ENCODE peak calls at places on chromosomes 13 and 19, in eight cellular contexts. O is A549, L is fibroblast of pulmonary artery, X is HL-60, S is pancreas, I is GM12864, U is cardiac fibroblast, P is epithelial cell of esophagus. V is an unnamed sample.

GRCh38 chr19:51060336-51060735 is 4.6 kb downstream of the KLK13 start:
- DNase-seq in X (no peak), S (no peak), L (no peak), P (no peak), O (no peak), U (no peak), I (no peak), V (no peak)

GRCh38 chr19:16571283-16571682 is 932 bp downstream of the SLC35E1 start:
- DNase-seq in O (no peak), I (no peak), U (peak), X (peak), S (no peak), L (peak), P (peak), V (peak)

GRCh38 chr19:5434970-5435641 is 20.1 kb upstream of the ZNRF4 start:
- DNase-seq in U (peak), O (peak), X (no peak), P (peak), L (peak), I (no peak), S (no peak), V (peak)

GRCh38 chr13:96294930-96295657 is 205.2 kb downstream of the HS6ST3 start:
- DNase-seq in U (no peak), I (no peak), O (no peak), X (no peak), P (no peak), S (no peak), L (no peak), V (no peak)

GRCh38 chr19:461664-462551 is 1.1 kb upstream of the SHC2 start:
- DNase-seq in X (no peak), O (no peak), I (no peak), L (no peak), U (no peak), S (peak), P (no peak), V (no peak)

GRCh38 chr19:30799854-30800755 is 427.9 kb downstream of the ZNF536 start:
- DNase-seq in X (no peak), P (no peak), O (peak), S (peak), I (no peak), U (peak), L (no peak), V (no peak)

GRCh38 chr13:19766637-19767036 is 16.1 kb downstream of the PSPC1 start:
- DNase-seq in I (no peak), P (no peak), S (no peak), O (no peak), L (no peak), U (no peak), X (no peak), V (no peak)

GRCh38 chr19:1183543-1184172 is 9.6 kb upstream of the SBNO2 start:
- DNase-seq in X (no peak), U (no peak), P (peak), I (no peak), L (no peak), S (peak), O (peak), V (no peak)

GRCh38 chr19:39403331-39404312 is 3.0 kb upstream of the ZFP36 start:
- DNase-seq in U (peak), X (peak), S (peak), P (peak), O (peak), L (peak), I (no peak), V (peak)

GRCh38 chr19:31694761-31695160 is 345.5 kb upstream of the TSHZ3 start:
- DNase-seq in O (no peak), U (no peak), S (no peak), I (no peak), P (no peak), L (no peak), X (no peak), V (no peak)

DNA sequence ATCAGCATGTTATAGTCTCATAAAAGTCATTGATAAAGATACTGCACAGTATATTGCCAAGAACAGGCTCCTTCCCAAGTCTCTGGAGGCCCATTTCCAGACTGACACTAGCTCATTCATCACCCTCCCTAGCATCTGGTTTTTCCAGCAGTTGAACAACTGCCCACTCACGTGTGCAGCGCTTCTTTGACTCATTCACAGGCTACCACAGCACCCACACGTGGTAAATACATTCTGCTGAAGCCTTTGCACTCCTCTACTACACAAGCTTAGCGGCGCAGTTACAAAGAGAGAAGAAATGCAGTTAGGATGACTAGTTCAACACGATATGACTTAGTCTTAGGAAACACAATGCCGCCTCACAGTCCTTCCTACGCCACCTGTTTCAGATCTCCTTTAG is 87.7 kb downstream of the DOCK9 start:
- DNase-seq in S (no peak), X (no peak), O (no peak), P (peak), I (no peak), L (peak), U (peak), V (peak)
- TF ChIP-seq CTCF in S (no peak), X (no peak), O (no peak), P (peak), I (no peak), L (no peak), U (no peak), V (no peak)

GRCh38 chr13:37070956-37071355 is 11.5 kb upstream of the SUPT20H start:
- DNase-seq in O (no peak), S (no peak), L (no peak), I (no peak), U (no peak), X (no peak), P (no peak), V (peak)

GRCh38 chr13:37075164-37075563 is 15.7 kb upstream of the SUPT20H start:
- DNase-seq in S (no peak), X (no peak), I (no peak), L (no peak), O (no peak), P (no peak), U (no peak), V (no peak)

GRCh38 chr13:37072024-37072423 is 12.5 kb upstream of the SUPT20H start:
- DNase-seq in L (no peak), S (no peak), U (no peak), X (no peak), P (no peak), I (no peak), O (no peak), V (peak)

GRCh38 chr13:37076818-37077217 is 17.3 kb upstream of the SUPT20H start:
- DNase-seq in P (no peak), I (no peak), S (no peak), L (no peak), O (no peak), U (no peak), X (no peak), V (no peak)

DNA sequence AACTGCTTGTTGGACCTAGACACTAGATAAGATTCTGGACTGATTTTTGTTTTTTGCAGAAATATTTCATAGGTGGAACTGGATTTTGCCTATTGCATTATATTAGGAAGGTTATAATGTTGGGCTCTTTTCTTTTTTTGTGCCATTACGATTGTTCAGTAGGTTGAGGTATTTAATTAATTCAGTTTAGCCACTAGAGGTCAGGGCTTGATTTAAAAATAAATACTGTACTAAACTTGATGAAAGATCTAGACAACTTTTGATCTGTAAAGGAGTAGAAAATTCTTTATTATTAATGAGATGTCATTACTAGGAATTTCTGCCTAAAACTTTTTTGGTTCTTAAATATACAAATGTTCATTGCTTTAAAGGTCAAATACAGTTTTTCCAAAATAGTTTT is 15.2 kb upstream of the SUPT20H start:
- DNase-seq in S (no peak), L (peak), O (no peak), X (no peak), U (peak), P (peak), I (no peak), V (peak)
- TF ChIP-seq CTCF in S (peak), L (peak), O (peak), X (no peak), U (peak), P (no peak), I (no peak), V (peak)

DNA sequence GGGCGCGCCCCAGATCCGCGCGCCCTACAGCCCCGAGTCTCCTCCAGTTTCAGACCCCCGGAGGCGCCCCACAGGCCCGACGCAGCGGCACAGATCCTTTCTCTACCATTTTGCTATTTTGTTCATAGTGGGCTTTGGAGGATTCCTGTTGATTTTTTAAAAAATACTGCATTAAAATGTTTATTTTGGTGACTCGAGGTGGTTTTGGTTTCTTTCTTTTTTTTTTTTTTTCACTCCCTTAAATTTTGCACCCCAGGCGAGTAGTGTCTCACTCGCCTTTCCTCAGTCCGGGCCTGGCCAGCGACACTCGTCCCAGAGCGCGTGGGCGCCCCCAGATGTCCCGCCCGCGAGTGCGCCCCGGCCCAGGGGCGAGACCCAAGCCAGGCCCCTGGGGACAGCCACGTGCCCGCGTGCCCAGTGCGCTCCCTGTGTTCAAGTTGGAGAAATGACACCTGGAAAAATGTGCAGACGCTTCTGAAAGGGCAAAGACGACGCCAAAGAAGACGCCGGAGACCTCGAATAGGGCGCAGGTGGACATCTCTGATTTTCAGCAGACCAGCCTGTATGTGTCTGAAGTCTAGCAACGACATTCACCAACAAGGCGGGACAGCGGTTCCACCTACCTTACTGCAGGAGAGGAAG is 478 bp upstream of the INSR start:
- DNase-seq in L (peak), S (peak), X (peak), O (peak), I (no peak), U (peak), P (peak), V (peak)
- TF ChIP-seq CTCF in L (no peak), S (peak), X (peak), O (peak), I (peak), U (no peak), P (no peak), V (no peak)

DNA sequence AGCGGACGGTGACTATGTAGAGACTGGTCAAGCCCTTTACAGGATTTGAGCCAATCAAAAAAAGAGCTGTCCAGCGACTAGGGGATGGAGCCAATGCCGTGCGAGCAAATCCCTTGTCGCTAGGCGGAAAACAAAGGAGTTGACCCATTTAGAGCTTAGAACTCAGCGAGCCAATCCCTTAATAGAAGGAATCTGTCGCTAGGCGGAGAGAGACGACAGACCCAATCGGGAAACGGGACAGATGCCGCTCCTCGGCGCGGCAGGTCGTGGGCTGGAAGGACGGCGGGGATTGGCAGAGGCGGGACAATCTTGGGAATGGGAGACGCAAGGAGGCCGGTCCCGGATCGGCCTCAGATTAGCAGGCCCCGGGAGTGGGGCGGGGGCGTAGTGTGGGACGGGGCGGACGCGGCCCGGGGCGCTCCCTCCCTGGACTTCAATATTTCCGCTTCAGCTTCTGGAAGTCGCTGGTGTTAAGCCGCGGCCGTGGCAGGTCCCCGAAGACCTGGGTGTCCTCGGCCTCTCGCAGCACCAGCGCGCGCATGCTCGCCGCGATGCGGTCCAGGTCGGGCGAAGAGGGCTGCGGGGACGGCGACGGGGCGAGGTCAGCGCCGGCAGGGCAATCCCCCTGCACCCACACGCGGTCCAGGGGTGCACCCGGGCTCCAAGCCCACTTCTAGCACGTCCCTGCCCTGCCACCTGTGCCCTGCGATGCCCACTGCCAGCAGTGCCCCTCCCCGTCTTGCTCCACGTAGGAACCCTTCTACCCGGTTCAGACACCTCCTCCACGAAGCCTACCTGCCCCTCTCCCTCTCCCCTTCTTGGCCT is 2.3 kb upstream of the PNKP start:
- DNase-seq in P (peak), S (peak), L (peak), X (peak), I (peak), U (peak), O (peak), V (peak)
- TF ChIP-seq CTCF in P (no peak), S (no peak), L (no peak), X (no peak), I (no peak), U (no peak), O (no peak), V (no peak)

DNA sequence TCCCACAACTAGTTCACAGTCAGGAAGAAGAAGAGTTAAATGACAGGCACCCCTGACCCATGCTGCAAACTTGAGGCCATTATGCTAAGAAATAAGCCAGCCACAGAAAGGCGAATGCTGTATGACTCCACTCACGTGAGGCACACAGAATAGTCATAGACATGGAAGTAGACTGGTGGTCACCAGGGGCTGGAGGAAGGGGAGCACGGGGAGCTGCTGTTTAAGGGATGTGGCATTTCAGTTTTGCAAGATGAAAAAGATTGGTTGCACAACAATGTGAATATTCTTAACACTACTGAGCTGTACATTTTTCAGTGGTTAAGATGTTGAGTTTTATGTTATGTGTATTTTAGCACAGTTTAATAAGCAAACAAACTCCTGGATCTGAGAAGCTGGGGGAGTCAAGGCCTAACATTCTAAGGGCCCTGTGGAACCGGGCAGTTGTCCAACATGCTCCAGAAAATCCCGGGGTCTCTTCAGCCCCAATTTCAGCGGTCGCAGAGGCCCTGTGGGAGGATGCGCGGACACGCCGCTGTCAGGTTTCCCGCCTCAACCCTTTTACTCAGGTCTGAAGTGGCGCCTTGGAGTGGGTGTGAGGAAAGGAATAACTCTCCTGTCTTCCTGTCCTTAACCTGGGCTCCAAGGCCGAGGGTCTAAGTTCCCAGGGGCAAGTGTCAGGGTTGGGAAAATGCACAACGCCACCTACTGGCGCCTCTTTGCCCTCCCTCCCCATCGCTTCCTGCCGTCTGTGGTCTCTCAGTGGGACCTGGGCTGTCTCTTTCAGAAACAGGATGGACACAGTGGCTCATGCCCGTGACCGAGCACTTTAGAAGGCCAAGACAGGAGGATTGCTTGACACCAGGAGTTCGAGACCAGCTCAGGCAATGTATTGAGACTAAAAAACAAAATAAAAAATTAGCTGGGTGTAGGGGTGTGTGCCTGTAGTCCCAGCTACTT is 4.4 kb upstream of the TMEM272 start:
- DNase-seq in S (no peak), P (no peak), I (no peak), X (peak), O (peak), U (peak), L (peak), V (peak)
- TF ChIP-seq CTCF in S (peak), P (peak), I (peak), X (peak), O (peak), U (peak), L (peak), V (peak)

GRCh38 chr13:30892966-30893365 is 13.1 kb upstream of the MEDAG start:
- DNase-seq in L (peak), U (peak), O (peak), P (peak), X (peak), I (no peak), S (no peak), V (peak)

GRCh38 chr13:30900952-30901749 is 4.9 kb upstream of the MEDAG start:
- DNase-seq in L (no peak), I (no peak), O (no peak), U (no peak), S (no peak), X (no peak), P (no peak), V (no peak)

GRCh38 chr13:30898070-30898469 is 8.0 kb upstream of the MEDAG start:
- DNase-seq in L (no peak), I (no peak), O (no peak), S (no peak), U (no peak), P (no peak), X (no peak), V (no peak)

GRCh38 chr13:30898721-30899188 is 7.3 kb upstream of the MEDAG start:
- DNase-seq in P (peak), O (no peak), S (no peak), I (no peak), U (peak), L (peak), X (no peak), V (peak)

GRCh38 chr13:30895773-30896172 is 10.3 kb upstream of the MEDAG start:
- DNase-seq in P (peak), S (no peak), O (no peak), X (no peak), I (no peak), L (peak), U (peak), V (peak)
- TF ChIP-seq CTCF in P (no peak), S (no peak), O (no peak), X (no peak), I (no peak), L (no peak), U (no peak), V (no peak)

DNA sequence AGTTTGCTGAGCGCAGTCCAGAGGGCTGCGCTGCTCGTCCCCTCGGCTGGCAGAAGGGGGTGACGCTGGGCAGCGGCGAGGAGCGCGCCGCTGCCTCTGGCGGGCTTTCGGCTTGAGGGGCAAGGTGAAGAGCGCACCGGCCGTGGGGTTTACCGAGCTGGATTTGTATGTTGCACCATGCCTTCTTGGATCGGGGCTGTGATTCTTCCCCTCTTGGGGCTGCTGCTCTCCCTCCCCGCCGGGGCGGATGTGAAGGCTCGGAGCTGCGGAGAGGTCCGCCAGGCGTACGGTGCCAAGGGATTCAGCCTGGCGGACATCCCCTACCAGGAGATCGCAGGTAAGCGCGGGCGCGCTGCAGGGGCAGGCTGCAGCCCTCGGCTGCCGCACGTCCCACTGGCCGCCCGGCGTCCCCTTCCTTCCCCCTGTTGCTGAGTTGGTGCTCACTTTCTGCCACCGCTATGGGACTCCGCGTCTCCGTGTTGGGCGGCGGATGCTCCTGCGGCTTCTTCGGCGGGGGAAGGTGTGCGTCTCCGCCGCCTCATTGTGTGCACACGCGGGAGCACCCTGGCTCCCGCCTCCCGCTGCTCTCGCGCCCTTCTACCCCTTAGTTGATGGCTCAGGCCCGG is 786 bp downstream of the GPC6 start:
- DNase-seq in S (no peak), O (no peak), U (peak), I (no peak), L (peak), P (peak), X (no peak), V (peak)
- TF ChIP-seq CTCF in S (no peak), O (no peak), U (no peak), I (no peak), L (peak), P (no peak), X (no peak), V (no peak)

DNA sequence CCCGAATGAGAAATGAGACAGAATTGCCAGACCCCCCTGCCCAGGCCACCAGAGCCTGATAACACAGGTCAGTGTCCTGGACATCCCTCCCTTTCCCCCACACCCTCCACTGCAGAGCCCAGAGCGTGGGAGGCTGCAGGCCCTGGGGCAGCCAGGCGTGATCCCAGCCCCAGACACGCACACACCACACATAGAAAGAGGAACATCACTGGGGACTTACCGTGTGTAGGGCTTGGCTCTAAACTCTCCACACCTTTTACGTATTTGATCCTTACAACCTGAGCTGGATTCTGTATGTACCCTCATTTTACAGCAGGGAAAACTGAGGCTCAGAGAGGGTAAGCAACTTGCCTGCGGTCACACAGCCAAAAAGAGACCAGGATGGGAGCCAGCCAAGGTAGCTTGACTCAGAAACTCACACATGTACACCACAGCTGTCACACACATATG is 334 bp upstream of the ANGPTL6 start:
- DNase-seq in X (peak), P (no peak), I (peak), O (no peak), L (no peak), S (no peak), U (no peak), V (no peak)
- TF ChIP-seq CTCF in X (no peak), P (no peak), I (no peak), O (no peak), L (no peak), S (no peak), U (no peak), V (no peak)

GRCh38 chr13:97574926-97575325 is 141.0 kb downstream of the RAP2A start:
- DNase-seq in L (peak), S (no peak), O (no peak), I (no peak), X (peak), U (peak), P (peak), V (peak)
- TF ChIP-seq CTCF in L (peak), S (no peak), O (no peak), I (peak), X (no peak), U (peak), P (peak), V (peak)

V was measured in fibroblast of mammary gland.